ENCODE peak calls at places on chromosomes 2 and 18, in eight cellular contexts. One of them, this sample, is unnamed.

GRCh38 chr2:26739514-26739913 is 24.6 kb upstream of the SLC35F6 start:
- DNase-seq in HCEC 1CT: no peak
- DNase-seq in NCI-H774: no peak
- DNase-seq in activated CD4-positive, alpha-beta T cell treated with anti-CD3 and anti-CD28 coated beads for 24 hours: no peak
- DNase-seq in NCI-H1105: no peak
- DNase-seq in substantia nigra: no peak
- DNase-seq in NCI-H2171: no peak
- DNase-seq in Caki2: no peak
- DNase-seq in this sample: no peak

GRCh38 chr2:9205481-9205880 is 1.1 kb upstream of the ASAP2 start:
- DNase-seq in NCI-H774: no peak
- DNase-seq in HCEC 1CT: no peak
- DNase-seq in NCI-H2171: no peak
- DNase-seq in activated CD4-positive, alpha-beta T cell treated with anti-CD3 and anti-CD28 coated beads for 24 hours: no peak
- DNase-seq in substantia nigra: no peak
- DNase-seq in Caki2: no peak
- DNase-seq in NCI-H1105: no peak
- DNase-seq in this sample: no peak

GRCh38 chr2:111194835-111195621 is 74.3 kb downstream of the BCL2L11 start:
- DNase-seq in substantia nigra: no peak
- DNase-seq in NCI-H1105: no peak
- DNase-seq in Caki2: no peak
- DNase-seq in HCEC 1CT: no peak
- DNase-seq in activated CD4-positive, alpha-beta T cell treated with anti-CD3 and anti-CD28 coated beads for 24 hours: no peak
- DNase-seq in NCI-H2171: peak; percentile 8
- DNase-seq in NCI-H774: no peak
- DNase-seq in this sample: no peak

GRCh38 chr2:172084734-172085459 is 410 bp upstream of the DLX1 start:
- DNase-seq in Caki2: peak; percentile 92
- DNase-seq in activated CD4-positive, alpha-beta T cell treated with anti-CD3 and anti-CD28 coated beads for 24 hours: no peak
- DNase-seq in NCI-H1105: peak; percentile 79
- DNase-seq in HCEC 1CT: peak; percentile 97
- DNase-seq in substantia nigra: peak; percentile 33
- DNase-seq in NCI-H774: peak; percentile 94
- DNase-seq in NCI-H2171: peak; percentile 92
- DNase-seq in this sample: peak; percentile 89

GRCh38 chr2:110114801-110115200 is 821 bp downstream of the MALL start:
- DNase-seq in Caki2: peak; percentile 53
- DNase-seq in NCI-H1105: no peak
- DNase-seq in HCEC 1CT: no peak
- DNase-seq in substantia nigra: no peak
- DNase-seq in NCI-H774: no peak
- DNase-seq in activated CD4-positive, alpha-beta T cell treated with anti-CD3 and anti-CD28 coated beads for 24 hours: no peak
- DNase-seq in NCI-H2171: peak; percentile 39
- DNase-seq in this sample: no peak

GRCh38 chr2:173602153-173602552 is 247.5 kb downstream of the CDCA7 start:
- DNase-seq in activated CD4-positive, alpha-beta T cell treated with anti-CD3 and anti-CD28 coated beads for 24 hours: no peak
- DNase-seq in NCI-H2171: no peak
- DNase-seq in NCI-H774: no peak
- DNase-seq in NCI-H1105: no peak
- DNase-seq in substantia nigra: no peak
- DNase-seq in HCEC 1CT: no peak
- DNase-seq in Caki2: no peak
- DNase-seq in this sample: no peak

GRCh38 chr2:178194600-178195389 is 483 bp downstream of the OSBPL6 start:
- DNase-seq in Caki2: peak; percentile 49
- DNase-seq in NCI-H2171: peak; percentile 57
- DNase-seq in NCI-H1105: peak; percentile 27
- DNase-seq in substantia nigra: peak; percentile 37
- DNase-seq in HCEC 1CT: peak; percentile 66
- DNase-seq in NCI-H774: no peak
- DNase-seq in activated CD4-positive, alpha-beta T cell treated with anti-CD3 and anti-CD28 coated beads for 24 hours: peak; percentile 14
- DNase-seq in this sample: peak; percentile 43

GRCh38 chr2:168086805-168087204 is 160.6 kb downstream of the STK39 start:
- DNase-seq in NCI-H774: no peak
- DNase-seq in activated CD4-positive, alpha-beta T cell treated with anti-CD3 and anti-CD28 coated beads for 24 hours: no peak
- DNase-seq in NCI-H1105: no peak
- DNase-seq in substantia nigra: no peak
- DNase-seq in HCEC 1CT: no peak
- DNase-seq in NCI-H2171: no peak
- DNase-seq in Caki2: no peak
- DNase-seq in this sample: no peak

GRCh38 chr18:24362757-24363156 is 34.9 kb downstream of the OSBPL1A start:
- DNase-seq in substantia nigra: no peak
- DNase-seq in Caki2: no peak
- DNase-seq in HCEC 1CT: no peak
- DNase-seq in NCI-H1105: no peak
- DNase-seq in NCI-H2171: no peak
- DNase-seq in activated CD4-positive, alpha-beta T cell treated with anti-CD3 and anti-CD28 coated beads for 24 hours: no peak
- DNase-seq in NCI-H774: no peak
- DNase-seq in this sample: no peak

GRCh38 chr2:163157411-163157810 is 318.8 kb upstream of the KCNH7 start:
- DNase-seq in NCI-H774: no peak
- DNase-seq in HCEC 1CT: peak; percentile 75
- DNase-seq in NCI-H1105: no peak
- DNase-seq in Caki2: no peak
- DNase-seq in activated CD4-positive, alpha-beta T cell treated with anti-CD3 and anti-CD28 coated beads for 24 hours: no peak
- DNase-seq in substantia nigra: no peak
- DNase-seq in NCI-H2171: no peak
- DNase-seq in this sample: no peak

GRCh38 chr2:58449286-58450010 is 208.3 kb upstream of the FANCL start:
- DNase-seq in substantia nigra: no peak
- DNase-seq in Caki2: no peak
- DNase-seq in activated CD4-positive, alpha-beta T cell treated with anti-CD3 and anti-CD28 coated beads for 24 hours: no peak
- DNase-seq in NCI-H774: no peak
- DNase-seq in HCEC 1CT: no peak
- DNase-seq in NCI-H2171: no peak
- DNase-seq in NCI-H1105: no peak
- DNase-seq in this sample: peak; percentile 20

GRCh38 chr2:217362290-217362689 is 502.4 kb upstream of the TNP1 start:
- DNase-seq in activated CD4-positive, alpha-beta T cell treated with anti-CD3 and anti-CD28 coated beads for 24 hours: no peak
- DNase-seq in NCI-H774: no peak
- DNase-seq in substantia nigra: no peak
- DNase-seq in HCEC 1CT: no peak
- DNase-seq in NCI-H1105: no peak
- DNase-seq in NCI-H2171: no peak
- DNase-seq in Caki2: no peak
- DNase-seq in this sample: no peak

GRCh38 chr18:11983592-11983991 is 2.3 kb downstream of the IMPA2 start:
- DNase-seq in Caki2: peak; percentile 38
- DNase-seq in NCI-H1105: no peak
- DNase-seq in activated CD4-positive, alpha-beta T cell treated with anti-CD3 and anti-CD28 coated beads for 24 hours: no peak
- DNase-seq in substantia nigra: no peak
- DNase-seq in HCEC 1CT: no peak
- DNase-seq in NCI-H2171: no peak
- DNase-seq in NCI-H774: no peak
- DNase-seq in this sample: no peak

GRCh38 chr2:11748861-11749645 is 2.6 kb downstream of the LPIN1 start:
- DNase-seq in NCI-H1105: no peak
- DNase-seq in HCEC 1CT: no peak
- DNase-seq in substantia nigra: no peak
- DNase-seq in NCI-H774: no peak
- DNase-seq in NCI-H2171: no peak
- DNase-seq in Caki2: no peak
- DNase-seq in activated CD4-positive, alpha-beta T cell treated with anti-CD3 and anti-CD28 coated beads for 24 hours: no peak
- DNase-seq in this sample: no peak

GRCh38 chr2:7619203-7619602 is 702.0 kb downstream of the RNF144A start:
- DNase-seq in NCI-H774: no peak
- DNase-seq in activated CD4-positive, alpha-beta T cell treated with anti-CD3 and anti-CD28 coated beads for 24 hours: no peak
- DNase-seq in HCEC 1CT: no peak
- DNase-seq in Caki2: no peak
- DNase-seq in NCI-H1105: no peak
- DNase-seq in substantia nigra: no peak
- DNase-seq in NCI-H2171: no peak
- DNase-seq in this sample: no peak

GRCh38 chr2:217520361-217521010 is 482.3 kb downstream of the TNS1 start:
- DNase-seq in Caki2: no peak
- DNase-seq in activated CD4-positive, alpha-beta T cell treated with anti-CD3 and anti-CD28 coated beads for 24 hours: no peak
- DNase-seq in substantia nigra: no peak
- DNase-seq in NCI-H1105: no peak
- DNase-seq in NCI-H2171: no peak
- DNase-seq in HCEC 1CT: peak; percentile 34
- DNase-seq in NCI-H774: no peak
- DNase-seq in this sample: no peak

GRCh38 chr18:45521777-45522176 is 93.5 kb upstream of the SLC14A2 start:
- DNase-seq in NCI-H1105: no peak
- DNase-seq in NCI-H2171: no peak
- DNase-seq in substantia nigra: no peak
- DNase-seq in NCI-H774: no peak
- DNase-seq in activated CD4-positive, alpha-beta T cell treated with anti-CD3 and anti-CD28 coated beads for 24 hours: no peak
- DNase-seq in Caki2: no peak
- DNase-seq in HCEC 1CT: peak; percentile 7
- DNase-seq in this sample: no peak

GRCh38 chr2:3159801-3160545 is 217.6 kb downstream of the EIPR1 start:
- DNase-seq in HCEC 1CT: no peak
- DNase-seq in NCI-H774: no peak
- DNase-seq in Caki2: no peak
- DNase-seq in NCI-H1105: no peak
- DNase-seq in NCI-H2171: no peak
- DNase-seq in activated CD4-positive, alpha-beta T cell treated with anti-CD3 and anti-CD28 coated beads for 24 hours: no peak
- DNase-seq in substantia nigra: no peak
- DNase-seq in this sample: no peak

This sample was measured in NCI-H1092 treated with DMSO at 0.1 percent for 48 hours.